ENCODE peak calls at places on chromosomes 3 and 15, in nine cellular contexts. One of them, this sample, is unnamed.

GRCh38 chr3:115836944-115837343 is 213.6 kb downstream of the GAP43 start:
- DNase-seq in GM13977: peak
- DNase-seq in astrocyte: peak
- DNase-seq in mesothelial cell of epicardium: no peak
- DNase-seq in heart left ventricle: no peak
- DNase-seq in adrenal gland: no peak
- DNase-seq in endothelial cell: no peak
- DNase-seq in cardiac muscle cell: peak
- DNase-seq in OCI-LY7: peak
- DNase-seq in this sample: no peak

GRCh38 chr3:67605377-67605776 is 49.0 kb downstream of the SUCLG2 start:
- DNase-seq in GM13977: no peak
- DNase-seq in astrocyte: peak
- DNase-seq in cardiac muscle cell: peak
- DNase-seq in mesothelial cell of epicardium: no peak
- DNase-seq in endothelial cell: no peak
- DNase-seq in OCI-LY7: no peak
- DNase-seq in adrenal gland: no peak
- DNase-seq in heart left ventricle: no peak
- DNase-seq in this sample: no peak

GRCh38 chr3:114527036-114527644 is 233.3 kb downstream of the TIGIT start:
- DNase-seq in heart left ventricle: no peak
- DNase-seq in OCI-LY7: peak
- DNase-seq in astrocyte: no peak
- DNase-seq in mesothelial cell of epicardium: no peak
- DNase-seq in endothelial cell: peak
- DNase-seq in cardiac muscle cell: peak
- DNase-seq in GM13977: peak
- DNase-seq in adrenal gland: no peak
- DNase-seq in this sample: no peak

GRCh38 chr3:70184105-70184504 is 128.3 kb downstream of the MDFIC2 start:
- DNase-seq in GM13977: no peak
- DNase-seq in endothelial cell: no peak
- DNase-seq in adrenal gland: no peak
- DNase-seq in OCI-LY7: no peak
- DNase-seq in heart left ventricle: no peak
- DNase-seq in mesothelial cell of epicardium: no peak
- DNase-seq in astrocyte: no peak
- DNase-seq in cardiac muscle cell: no peak
- DNase-seq in this sample: no peak

GRCh38 chr15:66252411-66253295 is 897 bp downstream of the MEGF11 start:
- DNase-seq in cardiac muscle cell: peak
- DNase-seq in adrenal gland: peak
- DNase-seq in heart left ventricle: peak
- DNase-seq in GM13977: peak
- DNase-seq in mesothelial cell of epicardium: peak
- DNase-seq in astrocyte: peak
- DNase-seq in endothelial cell: peak
- DNase-seq in OCI-LY7: peak
- DNase-seq in this sample: peak

GRCh38 chr3:123818921-123819429 is 65.2 kb downstream of the MYLK start:
- DNase-seq in endothelial cell: no peak
- DNase-seq in adrenal gland: no peak
- DNase-seq in mesothelial cell of epicardium: no peak
- DNase-seq in heart left ventricle: no peak
- DNase-seq in GM13977: no peak
- DNase-seq in cardiac muscle cell: peak
- DNase-seq in astrocyte: peak
- DNase-seq in OCI-LY7: no peak
- DNase-seq in this sample: no peak

GRCh38 chr3:19917167-19917566 is 16.9 kb downstream of the EFHB start:
- DNase-seq in adrenal gland: no peak
- DNase-seq in astrocyte: no peak
- DNase-seq in GM13977: no peak
- DNase-seq in heart left ventricle: no peak
- DNase-seq in OCI-LY7: no peak
- DNase-seq in cardiac muscle cell: no peak
- DNase-seq in endothelial cell: no peak
- DNase-seq in mesothelial cell of epicardium: no peak
- DNase-seq in this sample: no peak

GRCh38 chr3:50807266-50807665 is 132.5 kb downstream of the DOCK3 start:
- DNase-seq in OCI-LY7: no peak
- DNase-seq in cardiac muscle cell: no peak
- DNase-seq in adrenal gland: no peak
- DNase-seq in astrocyte: no peak
- DNase-seq in GM13977: no peak
- DNase-seq in endothelial cell: no peak
- DNase-seq in heart left ventricle: no peak
- DNase-seq in mesothelial cell of epicardium: no peak
- DNase-seq in this sample: no peak

GRCh38 chr3:77196146-77196545 is 156.2 kb downstream of the ROBO2 start:
- DNase-seq in cardiac muscle cell: no peak
- DNase-seq in OCI-LY7: no peak
- DNase-seq in adrenal gland: no peak
- DNase-seq in GM13977: no peak
- DNase-seq in astrocyte: no peak
- DNase-seq in heart left ventricle: no peak
- DNase-seq in mesothelial cell of epicardium: no peak
- DNase-seq in endothelial cell: no peak
- DNase-seq in this sample: no peak

GRCh38 chr3:94076055-94076454 is 13.2 kb downstream of the NSUN3 start:
- DNase-seq in cardiac muscle cell: no peak
- DNase-seq in mesothelial cell of epicardium: no peak
- DNase-seq in adrenal gland: no peak
- DNase-seq in GM13977: no peak
- DNase-seq in endothelial cell: no peak
- DNase-seq in astrocyte: peak
- DNase-seq in OCI-LY7: no peak
- DNase-seq in heart left ventricle: no peak
- DNase-seq in this sample: no peak

GRCh38 chr3:59425371-59425770 is 375.5 kb upstream of the CFAP20DC start:
- DNase-seq in cardiac muscle cell: peak
- DNase-seq in mesothelial cell of epicardium: no peak
- DNase-seq in adrenal gland: no peak
- DNase-seq in astrocyte: peak
- DNase-seq in heart left ventricle: no peak
- DNase-seq in OCI-LY7: no peak
- DNase-seq in endothelial cell: no peak
- DNase-seq in GM13977: no peak
- DNase-seq in this sample: no peak

DNA sequence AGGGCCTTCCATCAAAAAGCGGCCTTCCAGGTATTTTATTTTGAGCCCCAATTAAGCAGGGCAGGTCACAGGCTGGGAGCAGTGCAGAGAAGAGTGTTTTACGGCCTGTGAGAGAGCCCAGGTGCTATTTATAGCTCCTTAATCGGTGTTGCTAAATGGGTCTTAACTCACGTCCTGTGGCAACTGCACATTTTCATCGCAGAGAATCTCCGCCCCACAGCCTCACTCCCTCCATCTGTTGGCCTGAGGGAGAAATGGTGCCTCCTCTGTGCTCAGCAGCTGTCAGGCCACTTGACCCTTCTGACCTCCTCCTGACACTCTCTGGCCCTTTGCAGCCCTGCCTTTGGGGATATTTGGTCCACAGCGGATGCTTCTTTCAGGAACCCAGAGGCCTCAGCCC is 58.6 kb downstream of the SPSB4 start:
- DNase-seq in cardiac muscle cell: no peak
- DNase-seq in mesothelial cell of epicardium: no peak
- DNase-seq in GM13977: no peak
- DNase-seq in astrocyte: no peak
- DNase-seq in adrenal gland: no peak
- DNase-seq in endothelial cell: no peak
- DNase-seq in OCI-LY7: no peak
- DNase-seq in heart left ventricle: peak
- DNase-seq in this sample: peak
- TF ChIP-seq CTCF in cardiac muscle cell: no peak
- TF ChIP-seq CTCF in mesothelial cell of epicardium: no peak
- TF ChIP-seq CTCF in GM13977: no peak
- TF ChIP-seq CTCF in astrocyte: no peak
- TF ChIP-seq CTCF in adrenal gland: no peak
- TF ChIP-seq CTCF in endothelial cell: no peak
- TF ChIP-seq CTCF in OCI-LY7: no peak
- TF ChIP-seq CTCF in heart left ventricle: no peak
- TF ChIP-seq CTCF in this sample: no peak

DNA sequence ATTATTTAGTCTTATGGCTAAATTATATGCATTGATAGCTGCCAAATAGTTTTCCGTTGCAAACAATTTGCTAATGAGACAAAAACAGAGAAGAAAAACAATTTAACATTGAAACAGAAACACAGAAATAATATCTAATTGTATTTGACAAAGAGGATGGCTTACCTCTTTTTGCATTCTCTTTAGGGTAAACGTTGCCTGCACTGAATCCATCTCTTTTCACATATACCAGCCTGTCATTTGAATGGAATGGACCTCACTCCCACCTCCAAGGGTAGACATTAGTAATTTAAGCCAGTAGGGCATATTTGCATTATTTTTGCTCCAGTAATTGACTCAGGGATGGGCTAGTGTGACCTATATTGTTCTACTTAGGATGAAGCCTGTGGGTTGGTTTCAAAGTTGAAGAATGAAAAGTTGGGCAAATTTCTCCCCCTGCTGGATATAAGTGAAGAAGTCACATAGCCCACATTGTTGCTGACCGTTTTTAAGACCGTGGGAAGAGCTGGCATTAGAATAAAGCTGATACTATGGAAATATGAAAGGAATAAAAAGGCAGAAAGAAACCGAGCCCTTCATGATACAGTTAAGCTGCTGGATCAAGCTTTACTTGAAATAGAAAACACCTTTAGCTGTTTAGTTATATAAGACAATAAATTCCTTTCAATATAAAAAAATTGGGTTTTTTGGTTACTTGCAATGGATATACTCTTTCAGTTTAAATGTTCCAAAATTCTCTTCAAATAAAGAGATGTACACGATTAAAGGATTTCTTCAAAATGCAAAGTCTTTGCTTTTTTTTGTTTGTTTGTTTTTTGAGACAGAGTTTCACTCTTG is 26.9 kb downstream of the PIERCE2 start:
- DNase-seq in OCI-LY7: peak
- DNase-seq in GM13977: peak
- DNase-seq in mesothelial cell of epicardium: no peak
- DNase-seq in endothelial cell: peak
- DNase-seq in heart left ventricle: no peak
- DNase-seq in astrocyte: peak
- DNase-seq in cardiac muscle cell: peak
- DNase-seq in adrenal gland: no peak
- DNase-seq in this sample: no peak
- TF ChIP-seq CTCF in OCI-LY7: peak
- TF ChIP-seq CTCF in GM13977: peak
- TF ChIP-seq CTCF in mesothelial cell of epicardium: peak
- TF ChIP-seq CTCF in endothelial cell: peak
- TF ChIP-seq CTCF in heart left ventricle: peak
- TF ChIP-seq CTCF in astrocyte: peak
- TF ChIP-seq CTCF in cardiac muscle cell: peak
- TF ChIP-seq CTCF in adrenal gland: peak
- TF ChIP-seq CTCF in this sample: peak

DNA sequence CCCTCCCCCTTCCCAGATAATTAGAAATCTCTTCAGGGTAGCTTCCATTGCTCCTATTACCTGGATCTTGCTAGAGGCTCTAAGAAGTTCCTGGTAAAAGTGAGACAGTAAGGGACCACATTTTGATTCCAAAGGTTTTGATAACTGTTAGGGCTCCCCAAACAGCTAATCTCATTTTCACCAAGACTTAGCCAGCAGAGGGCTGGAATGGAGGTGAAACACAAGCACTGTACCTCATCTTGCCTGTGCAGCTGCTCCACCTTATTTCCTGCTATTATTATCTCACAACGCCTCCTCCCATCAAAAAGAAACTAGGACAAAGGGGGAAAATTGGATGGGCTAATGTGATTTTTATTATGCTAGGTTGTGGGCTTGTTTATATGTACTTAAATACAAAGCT is 7.3 kb downstream of the SETD5 start:
- DNase-seq in OCI-LY7: no peak
- DNase-seq in cardiac muscle cell: no peak
- DNase-seq in heart left ventricle: no peak
- DNase-seq in endothelial cell: peak
- DNase-seq in mesothelial cell of epicardium: no peak
- DNase-seq in GM13977: peak
- DNase-seq in astrocyte: no peak
- DNase-seq in adrenal gland: no peak
- DNase-seq in this sample: no peak
- TF ChIP-seq CTCF in OCI-LY7: peak
- TF ChIP-seq CTCF in cardiac muscle cell: no peak
- TF ChIP-seq CTCF in heart left ventricle: no peak
- TF ChIP-seq CTCF in endothelial cell: no peak
- TF ChIP-seq CTCF in mesothelial cell of epicardium: no peak
- TF ChIP-seq CTCF in GM13977: no peak
- TF ChIP-seq CTCF in astrocyte: no peak
- TF ChIP-seq CTCF in adrenal gland: no peak
- TF ChIP-seq CTCF in this sample: peak

DNA sequence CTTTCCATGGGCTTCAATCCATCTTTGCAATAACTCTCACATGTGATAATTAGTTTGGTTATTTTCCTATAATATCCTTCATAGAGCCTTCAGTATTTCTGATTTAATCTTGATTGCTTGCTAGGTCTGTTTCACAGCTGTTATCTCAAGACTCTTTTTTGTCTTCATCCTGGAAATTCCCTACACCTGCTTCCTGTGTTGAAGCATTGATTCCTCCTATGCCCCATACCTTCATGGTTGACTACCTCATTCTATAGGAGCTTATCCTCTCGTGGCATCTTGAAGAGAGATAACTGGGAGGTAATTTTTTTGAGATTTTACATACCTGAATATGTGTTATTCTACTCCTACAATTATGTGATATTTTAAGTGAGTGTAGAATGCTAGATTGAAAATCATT is 26.7 kb downstream of the PIK3CA start:
- DNase-seq in cardiac muscle cell: no peak
- DNase-seq in heart left ventricle: no peak
- DNase-seq in mesothelial cell of epicardium: no peak
- DNase-seq in endothelial cell: no peak
- DNase-seq in GM13977: no peak
- DNase-seq in adrenal gland: no peak
- DNase-seq in astrocyte: no peak
- DNase-seq in OCI-LY7: peak
- DNase-seq in this sample: no peak
- TF ChIP-seq CTCF in cardiac muscle cell: no peak
- TF ChIP-seq CTCF in heart left ventricle: no peak
- TF ChIP-seq CTCF in mesothelial cell of epicardium: no peak
- TF ChIP-seq CTCF in endothelial cell: no peak
- TF ChIP-seq CTCF in GM13977: no peak
- TF ChIP-seq CTCF in adrenal gland: no peak
- TF ChIP-seq CTCF in astrocyte: no peak
- TF ChIP-seq CTCF in OCI-LY7: no peak
- TF ChIP-seq CTCF in this sample: no peak

GRCh38 chr15:69305204-69305931 is 6.7 kb downstream of the PAQR5 start:
- DNase-seq in adrenal gland: peak
- DNase-seq in cardiac muscle cell: peak
- DNase-seq in mesothelial cell of epicardium: no peak
- DNase-seq in astrocyte: peak
- DNase-seq in OCI-LY7: no peak
- DNase-seq in endothelial cell: no peak
- DNase-seq in heart left ventricle: no peak
- DNase-seq in GM13977: no peak
- DNase-seq in this sample: no peak
- TF ChIP-seq CTCF in adrenal gland: no peak
- TF ChIP-seq CTCF in cardiac muscle cell: no peak
- TF ChIP-seq CTCF in mesothelial cell of epicardium: no peak
- TF ChIP-seq CTCF in astrocyte: no peak
- TF ChIP-seq CTCF in OCI-LY7: no peak
- TF ChIP-seq CTCF in endothelial cell: no peak
- TF ChIP-seq CTCF in heart left ventricle: no peak
- TF ChIP-seq CTCF in GM13977: no peak
- TF ChIP-seq CTCF in this sample: no peak

This sample was measured in neural crest cell.